ENCODE peak calls at places on chromosomes 7 and 10, in six cellular contexts. One of them, this sample, is unnamed.

GRCh38 chr7:362416-363096 is 72.6 kb downstream of the FOXL3 start:
- DNase-seq in activated CD4-positive, alpha-beta T cell treated with anti-CD3 and anti-CD28 coated beads, Interleukin-2, amount 10 ng/mL, durations not matched to agents 24 days and 14 days: peak
- DNase-seq in RCC 7860: no peak
- DNase-seq in glutamatergic neuron: peak
- DNase-seq in KG1: no peak
- DNase-seq in activated CD8-positive, alpha-beta T cell treated with anti-CD3 and anti-CD28 coated beads for 36 hours: peak
- DNase-seq in this sample: no peak

GRCh38 chr7:158824028-158824427 is 5.3 kb downstream of the ESYT2 start:
- DNase-seq in activated CD4-positive, alpha-beta T cell treated with anti-CD3 and anti-CD28 coated beads, Interleukin-2, amount 10 ng/mL, durations not matched to agents 24 days and 14 days: peak
- DNase-seq in RCC 7860: no peak
- DNase-seq in glutamatergic neuron: no peak
- DNase-seq in KG1: peak
- DNase-seq in activated CD8-positive, alpha-beta T cell treated with anti-CD3 and anti-CD28 coated beads for 36 hours: peak
- DNase-seq in this sample: no peak

GRCh38 chr7:92425311-92425947 is 21.9 kb upstream of the GATAD1 start:
- DNase-seq in activated CD4-positive, alpha-beta T cell treated with anti-CD3 and anti-CD28 coated beads, Interleukin-2, amount 10 ng/mL, durations not matched to agents 24 days and 14 days: no peak
- DNase-seq in RCC 7860: no peak
- DNase-seq in glutamatergic neuron: no peak
- DNase-seq in KG1: no peak
- DNase-seq in activated CD8-positive, alpha-beta T cell treated with anti-CD3 and anti-CD28 coated beads for 36 hours: no peak
- DNase-seq in this sample: peak

GRCh38 chr7:135094472-135095237 is 53.2 kb upstream of the TMEM140 start:
- DNase-seq in activated CD4-positive, alpha-beta T cell treated with anti-CD3 and anti-CD28 coated beads, Interleukin-2, amount 10 ng/mL, durations not matched to agents 24 days and 14 days: no peak
- DNase-seq in RCC 7860: no peak
- DNase-seq in glutamatergic neuron: no peak
- DNase-seq in KG1: no peak
- DNase-seq in activated CD8-positive, alpha-beta T cell treated with anti-CD3 and anti-CD28 coated beads for 36 hours: no peak
- DNase-seq in this sample: no peak

GRCh38 chr10:80500572-80501380 is 36.9 kb upstream of the SH2D4B start:
- DNase-seq in activated CD4-positive, alpha-beta T cell treated with anti-CD3 and anti-CD28 coated beads, Interleukin-2, amount 10 ng/mL, durations not matched to agents 24 days and 14 days: no peak
- DNase-seq in RCC 7860: peak
- DNase-seq in glutamatergic neuron: peak
- DNase-seq in KG1: no peak
- DNase-seq in activated CD8-positive, alpha-beta T cell treated with anti-CD3 and anti-CD28 coated beads for 36 hours: peak
- DNase-seq in this sample: no peak

GRCh38 chr7:107044347-107045194 is at the start of gene PRKAR2B:
- DNase-seq in activated CD4-positive, alpha-beta T cell treated with anti-CD3 and anti-CD28 coated beads, Interleukin-2, amount 10 ng/mL, durations not matched to agents 24 days and 14 days: peak
- DNase-seq in RCC 7860: peak
- DNase-seq in glutamatergic neuron: peak
- DNase-seq in KG1: no peak
- DNase-seq in activated CD8-positive, alpha-beta T cell treated with anti-CD3 and anti-CD28 coated beads for 36 hours: peak
- DNase-seq in this sample: peak

GRCh38 chr7:108096996-108097395 is 33.2 kb downstream of the LAMB4 start:
- DNase-seq in activated CD4-positive, alpha-beta T cell treated with anti-CD3 and anti-CD28 coated beads, Interleukin-2, amount 10 ng/mL, durations not matched to agents 24 days and 14 days: no peak
- DNase-seq in RCC 7860: no peak
- DNase-seq in glutamatergic neuron: no peak
- DNase-seq in KG1: no peak
- DNase-seq in activated CD8-positive, alpha-beta T cell treated with anti-CD3 and anti-CD28 coated beads for 36 hours: no peak
- DNase-seq in this sample: no peak

GRCh38 chr10:52318822-52319464 is 4.9 kb downstream of the DKK1 start:
- DNase-seq in activated CD4-positive, alpha-beta T cell treated with anti-CD3 and anti-CD28 coated beads, Interleukin-2, amount 10 ng/mL, durations not matched to agents 24 days and 14 days: no peak
- DNase-seq in RCC 7860: peak
- DNase-seq in glutamatergic neuron: no peak
- DNase-seq in KG1: no peak
- DNase-seq in activated CD8-positive, alpha-beta T cell treated with anti-CD3 and anti-CD28 coated beads for 36 hours: no peak
- DNase-seq in this sample: no peak

GRCh38 chr7:27185013-27185707 is at the start of gene HOXA11:
- DNase-seq in activated CD4-positive, alpha-beta T cell treated with anti-CD3 and anti-CD28 coated beads, Interleukin-2, amount 10 ng/mL, durations not matched to agents 24 days and 14 days: no peak
- DNase-seq in RCC 7860: no peak
- DNase-seq in glutamatergic neuron: peak
- DNase-seq in KG1: no peak
- DNase-seq in activated CD8-positive, alpha-beta T cell treated with anti-CD3 and anti-CD28 coated beads for 36 hours: peak
- DNase-seq in this sample: no peak

GRCh38 chr10:43985941-43986340 is 337.3 kb upstream of the ZNF32 start:
- DNase-seq in activated CD4-positive, alpha-beta T cell treated with anti-CD3 and anti-CD28 coated beads, Interleukin-2, amount 10 ng/mL, durations not matched to agents 24 days and 14 days: no peak
- DNase-seq in RCC 7860: no peak
- DNase-seq in glutamatergic neuron: no peak
- DNase-seq in KG1: no peak
- DNase-seq in activated CD8-positive, alpha-beta T cell treated with anti-CD3 and anti-CD28 coated beads for 36 hours: no peak
- DNase-seq in this sample: no peak

GRCh38 chr10:132397036-132397541 is at the start of gene PWWP2B:
- DNase-seq in activated CD4-positive, alpha-beta T cell treated with anti-CD3 and anti-CD28 coated beads, Interleukin-2, amount 10 ng/mL, durations not matched to agents 24 days and 14 days: peak
- DNase-seq in RCC 7860: no peak
- DNase-seq in glutamatergic neuron: peak
- DNase-seq in KG1: no peak
- DNase-seq in activated CD8-positive, alpha-beta T cell treated with anti-CD3 and anti-CD28 coated beads for 36 hours: peak
- DNase-seq in this sample: no peak

GRCh38 chr7:22083711-22084289 is 138.1 kb upstream of the CDCA7L start:
- DNase-seq in activated CD4-positive, alpha-beta T cell treated with anti-CD3 and anti-CD28 coated beads, Interleukin-2, amount 10 ng/mL, durations not matched to agents 24 days and 14 days: no peak
- DNase-seq in RCC 7860: no peak
- DNase-seq in glutamatergic neuron: no peak
- DNase-seq in KG1: no peak
- DNase-seq in activated CD8-positive, alpha-beta T cell treated with anti-CD3 and anti-CD28 coated beads for 36 hours: no peak
- DNase-seq in this sample: no peak

GRCh38 chr10:49361178-49361554 is 34.7 kb downstream of the DRGX start:
- DNase-seq in activated CD4-positive, alpha-beta T cell treated with anti-CD3 and anti-CD28 coated beads, Interleukin-2, amount 10 ng/mL, durations not matched to agents 24 days and 14 days: no peak
- DNase-seq in RCC 7860: no peak
- DNase-seq in glutamatergic neuron: no peak
- DNase-seq in KG1: no peak
- DNase-seq in activated CD8-positive, alpha-beta T cell treated with anti-CD3 and anti-CD28 coated beads for 36 hours: no peak
- DNase-seq in this sample: no peak

GRCh38 chr7:73429218-73429617 is 4.4 kb upstream of the FZD9 start:
- DNase-seq in activated CD4-positive, alpha-beta T cell treated with anti-CD3 and anti-CD28 coated beads, Interleukin-2, amount 10 ng/mL, durations not matched to agents 24 days and 14 days: no peak
- DNase-seq in RCC 7860: no peak
- DNase-seq in glutamatergic neuron: peak
- DNase-seq in KG1: no peak
- DNase-seq in activated CD8-positive, alpha-beta T cell treated with anti-CD3 and anti-CD28 coated beads for 36 hours: no peak
- DNase-seq in this sample: no peak

GRCh38 chr10:102643346-102644065 is 773 bp upstream of the TRIM8 start:
- DNase-seq in activated CD4-positive, alpha-beta T cell treated with anti-CD3 and anti-CD28 coated beads, Interleukin-2, amount 10 ng/mL, durations not matched to agents 24 days and 14 days: peak
- DNase-seq in RCC 7860: peak
- DNase-seq in glutamatergic neuron: peak
- DNase-seq in KG1: peak
- DNase-seq in activated CD8-positive, alpha-beta T cell treated with anti-CD3 and anti-CD28 coated beads for 36 hours: peak
- DNase-seq in this sample: peak

GRCh38 chr10:22593644-22594043 is 120.7 kb downstream of the PIP4K2A start:
- DNase-seq in activated CD4-positive, alpha-beta T cell treated with anti-CD3 and anti-CD28 coated beads, Interleukin-2, amount 10 ng/mL, durations not matched to agents 24 days and 14 days: no peak
- DNase-seq in RCC 7860: no peak
- DNase-seq in glutamatergic neuron: no peak
- DNase-seq in KG1: no peak
- DNase-seq in activated CD8-positive, alpha-beta T cell treated with anti-CD3 and anti-CD28 coated beads for 36 hours: no peak
- DNase-seq in this sample: no peak

GRCh38 chr7:104943502-104944343 is 70.3 kb upstream of the KMT2E start:
- DNase-seq in activated CD4-positive, alpha-beta T cell treated with anti-CD3 and anti-CD28 coated beads, Interleukin-2, amount 10 ng/mL, durations not matched to agents 24 days and 14 days: peak
- DNase-seq in RCC 7860: peak
- DNase-seq in glutamatergic neuron: no peak
- DNase-seq in KG1: no peak
- DNase-seq in activated CD8-positive, alpha-beta T cell treated with anti-CD3 and anti-CD28 coated beads for 36 hours: peak
- DNase-seq in this sample: no peak

GRCh38 chr10:43689618-43689954 is 40.9 kb upstream of the ZNF32 start:
- DNase-seq in activated CD4-positive, alpha-beta T cell treated with anti-CD3 and anti-CD28 coated beads, Interleukin-2, amount 10 ng/mL, durations not matched to agents 24 days and 14 days: peak
- DNase-seq in RCC 7860: no peak
- DNase-seq in glutamatergic neuron: peak
- DNase-seq in KG1: no peak
- DNase-seq in activated CD8-positive, alpha-beta T cell treated with anti-CD3 and anti-CD28 coated beads for 36 hours: peak
- DNase-seq in this sample: peak

GRCh38 chr7:4307645-4308590 is 374.2 kb upstream of the FOXK1 start:
- DNase-seq in activated CD4-positive, alpha-beta T cell treated with anti-CD3 and anti-CD28 coated beads, Interleukin-2, amount 10 ng/mL, durations not matched to agents 24 days and 14 days: no peak
- DNase-seq in RCC 7860: no peak
- DNase-seq in glutamatergic neuron: no peak
- DNase-seq in KG1: no peak
- DNase-seq in activated CD8-positive, alpha-beta T cell treated with anti-CD3 and anti-CD28 coated beads for 36 hours: no peak
- DNase-seq in this sample: no peak

GRCh38 chr10:1745794-1746456 is 8.6 kb upstream of the ADARB2 start:
- DNase-seq in activated CD4-positive, alpha-beta T cell treated with anti-CD3 and anti-CD28 coated beads, Interleukin-2, amount 10 ng/mL, durations not matched to agents 24 days and 14 days: no peak
- DNase-seq in RCC 7860: no peak
- DNase-seq in glutamatergic neuron: peak
- DNase-seq in KG1: no peak
- DNase-seq in activated CD8-positive, alpha-beta T cell treated with anti-CD3 and anti-CD28 coated beads for 36 hours: no peak
- DNase-seq in this sample: no peak

GRCh38 chr7:41579961-41580935 is 122.6 kb downstream of the INHBA start:
- DNase-seq in activated CD4-positive, alpha-beta T cell treated with anti-CD3 and anti-CD28 coated beads, Interleukin-2, amount 10 ng/mL, durations not matched to agents 24 days and 14 days: no peak
- DNase-seq in RCC 7860: peak
- DNase-seq in glutamatergic neuron: no peak
- DNase-seq in KG1: no peak
- DNase-seq in activated CD8-positive, alpha-beta T cell treated with anti-CD3 and anti-CD28 coated beads for 36 hours: no peak
- DNase-seq in this sample: no peak

GRCh38 chr7:119177863-119178262 is 953.4 kb downstream of the ANKRD7 start:
- DNase-seq in activated CD4-positive, alpha-beta T cell treated with anti-CD3 and anti-CD28 coated beads, Interleukin-2, amount 10 ng/mL, durations not matched to agents 24 days and 14 days: no peak
- DNase-seq in RCC 7860: no peak
- DNase-seq in glutamatergic neuron: no peak
- DNase-seq in KG1: no peak
- DNase-seq in activated CD8-positive, alpha-beta T cell treated with anti-CD3 and anti-CD28 coated beads for 36 hours: no peak
- DNase-seq in this sample: no peak

GRCh38 chr7:18494821-18495408 is 634 bp upstream of the HDAC9 start:
- DNase-seq in activated CD4-positive, alpha-beta T cell treated with anti-CD3 and anti-CD28 coated beads, Interleukin-2, amount 10 ng/mL, durations not matched to agents 24 days and 14 days: no peak
- DNase-seq in RCC 7860: no peak
- DNase-seq in glutamatergic neuron: no peak
- DNase-seq in KG1: no peak
- DNase-seq in activated CD8-positive, alpha-beta T cell treated with anti-CD3 and anti-CD28 coated beads for 36 hours: peak
- DNase-seq in this sample: peak

GRCh38 chr10:35723992-35724391 is 81.9 kb upstream of the FZD8 start:
- DNase-seq in activated CD4-positive, alpha-beta T cell treated with anti-CD3 and anti-CD28 coated beads, Interleukin-2, amount 10 ng/mL, durations not matched to agents 24 days and 14 days: no peak
- DNase-seq in RCC 7860: no peak
- DNase-seq in glutamatergic neuron: no peak
- DNase-seq in KG1: no peak
- DNase-seq in activated CD8-positive, alpha-beta T cell treated with anti-CD3 and anti-CD28 coated beads for 36 hours: no peak
- DNase-seq in this sample: no peak

GRCh38 chr7:25832926-25833325 is 319.1 kb upstream of the NFE2L3 start:
- DNase-seq in activated CD4-positive, alpha-beta T cell treated with anti-CD3 and anti-CD28 coated beads, Interleukin-2, amount 10 ng/mL, durations not matched to agents 24 days and 14 days: no peak
- DNase-seq in RCC 7860: no peak
- DNase-seq in glutamatergic neuron: no peak
- DNase-seq in KG1: no peak
- DNase-seq in activated CD8-positive, alpha-beta T cell treated with anti-CD3 and anti-CD28 coated beads for 36 hours: no peak
- DNase-seq in this sample: no peak

GRCh38 chr7:1890289-1891235 is 220.5 kb downstream of the ELFN1 start:
- DNase-seq in activated CD4-positive, alpha-beta T cell treated with anti-CD3 and anti-CD28 coated beads, Interleukin-2, amount 10 ng/mL, durations not matched to agents 24 days and 14 days: no peak
- DNase-seq in RCC 7860: no peak
- DNase-seq in glutamatergic neuron: no peak
- DNase-seq in KG1: no peak
- DNase-seq in activated CD8-positive, alpha-beta T cell treated with anti-CD3 and anti-CD28 coated beads for 36 hours: no peak
- DNase-seq in this sample: no peak